ENCODE peak calls at places on chromosomes 12 and 14, in nine cellular contexts. Z is GM04503; C is HT1080; A is mucosa of descending colon; M is T-cell; Q is neural progenitor cell; V is nephron progenitor cell; I is activated CD8-positive, alpha-beta memory T cell treated with anti-CD3 and anti-CD28 coated beads for 24 hours; H is left cardiac atrium. B is an unnamed sample.

GRCh38 chr14:50559990-50560928 is at the start of gene ATL1:
- DNase-seq in A (peak; percentile 57), Z (peak; percentile 21), M (peak; percentile 23), Q (peak; percentile 89), I (peak; percentile 75), C (peak; percentile 46), V (peak; percentile 78), H (peak; percentile 77), B (peak; percentile 15)

GRCh38 chr14:105019861-105020814 is 745 bp downstream of the CDCA4 start:
- DNase-seq in Z (no peak), Q (peak; percentile 73), V (peak; percentile 70), H (no peak), C (no peak), M (peak; percentile 52), I (peak; percentile 86), A (peak; percentile 41), B (no peak)

GRCh38 chr12:77388611-77389265 is 323.4 kb upstream of the E2F7 start:
- DNase-seq in V (no peak), Z (no peak), M (no peak), A (no peak), Q (no peak), H (no peak), C (peak; percentile 41), I (no peak), B (no peak)

GRCh38 chr12:9725471-9725870 is 7.4 kb downstream of the CLECL1 start:
- DNase-seq in I (no peak), V (no peak), H (no peak), M (no peak), Q (no peak), C (no peak), Z (no peak), A (no peak), B (no peak)

GRCh38 chr12:106986135-106986534 is 811 bp downstream of the MTERF2 start:
- DNase-seq in M (no peak), Z (no peak), Q (no peak), I (no peak), H (no peak), V (no peak), C (no peak), A (no peak), B (no peak)

GRCh38 chr12:46843811-46844210 is 18.0 kb upstream of the SLC38A4 start:
- DNase-seq in M (no peak), Q (no peak), V (no peak), H (no peak), A (no peak), I (no peak), C (no peak), Z (peak; percentile 50), B (peak; percentile 46)

GRCh38 chr14:45212231-45212630 is 40.8 kb downstream of the MIS18BP1 start:
- DNase-seq in M (no peak), Z (no peak), V (no peak), Q (no peak), I (no peak), A (no peak), H (no peak), C (no peak), B (no peak)

GRCh38 chr14:79062226-79062625 is 892.1 kb downstream of the NRXN3 start:
- DNase-seq in A (no peak), Z (no peak), V (no peak), M (no peak), C (no peak), Q (peak; percentile 13), H (no peak), I (no peak), B (no peak)

GRCh38 chr12:116604151-116604550 is 45.0 kb downstream of the MAP1LC3B2 start:
- DNase-seq in Q (no peak), C (no peak), A (no peak), I (no peak), M (no peak), H (no peak), V (no peak), Z (no peak), B (no peak)

GRCh38 chr12:51181558-51181957 is 8.6 kb upstream of the TFCP2 start:
- DNase-seq in H (no peak), C (no peak), I (no peak), Z (no peak), Q (no peak), M (no peak), A (no peak), V (no peak), B (no peak)

GRCh38 chr12:64675795-64676194 is 65.5 kb downstream of the RASSF3 start:
- DNase-seq in Z (no peak), M (no peak), C (peak; percentile 94), V (no peak), I (no peak), Q (no peak), A (peak; percentile 54), H (peak; percentile 70), B (peak; percentile 72)

GRCh38 chr12:132824053-132824452 is 4.6 kb downstream of the GOLGA3 start:
- DNase-seq in H (no peak), A (no peak), I (no peak), C (no peak), V (no peak), M (no peak), Q (no peak), Z (no peak), B (peak; percentile 6)

GRCh38 chr14:49634547-49635334 is at the start of gene DNAAF2:
- DNase-seq in A (peak; percentile 75), V (peak; percentile 73), H (peak; percentile 58), Z (no peak), I (peak; percentile 86), Q (peak; percentile 87), C (peak; percentile 48), M (peak; percentile 50), B (peak; percentile 45)

GRCh38 chr14:69471916-69472315 is 12.6 kb upstream of the PLEKHD1 start:
- DNase-seq in A (no peak), Z (no peak), I (no peak), V (no peak), C (no peak), M (no peak), Q (no peak), H (no peak), B (no peak)

GRCh38 chr12:106302401-106303201 is at the start of gene TCP11L2:
- DNase-seq in C (peak; percentile 55), M (peak; percentile 89), A (peak; percentile 94), I (peak; percentile 96), H (peak; percentile 90), Z (no peak), Q (peak; percentile 91), V (peak; percentile 94), B (peak; percentile 63)

GRCh38 chr14:81062816-81063215 is 107.4 kb downstream of the TSHR start:
- DNase-seq in Z (no peak), V (peak; percentile 3), C (peak; percentile 21), H (no peak), A (no peak), I (no peak), Q (peak; percentile 55), M (no peak), B (no peak)

GRCh38 chr14:61179061-61179675 is 102.0 kb downstream of the TMEM30B start:
- DNase-seq in C (peak; percentile 58), Q (no peak), M (no peak), I (no peak), Z (no peak), H (no peak), A (no peak), V (no peak), B (no peak)

GRCh38 chr14:69527635-69528034 is 43.1 kb downstream of the PLEKHD1 start:
- DNase-seq in H (no peak), A (no peak), I (no peak), Z (no peak), Q (no peak), C (no peak), M (no peak), V (no peak), B (no peak)

GRCh38 chr12:120115692-120116442 is 686 bp downstream of the RAB35 start:
- DNase-seq in H (peak; percentile 50), V (no peak), C (peak; percentile 39), I (peak; percentile 70), Q (no peak), M (no peak), A (peak; percentile 56), Z (no peak), B (peak; percentile 36)

GRCh38 chr12:57479376-57480115 is at the start of gene ARHGAP9:
- DNase-seq in I (peak; percentile 82), V (no peak), C (peak; percentile 75), A (no peak), M (peak; percentile 65), Z (no peak), Q (no peak), H (no peak), B (peak; percentile 31)

GRCh38 chr14:65251213-65251612 is 148.9 kb upstream of the MAX start:
- DNase-seq in H (no peak), C (peak; percentile 84), Q (no peak), I (no peak), M (no peak), Z (peak; percentile 99), A (no peak), V (no peak), B (peak; percentile 47)

GRCh38 chr14:52948836-52949235 is 2.0 kb downstream of the FERMT2 start:
- DNase-seq in M (no peak), V (no peak), Z (no peak), H (no peak), C (no peak), Q (peak; percentile 25), A (no peak), I (no peak), B (no peak)

GRCh38 chr12:93760275-93760875 is 83.2 kb downstream of the CRADD start:
- DNase-seq in M (no peak), I (no peak), C (no peak), H (no peak), V (no peak), A (no peak), Q (no peak), Z (no peak), B (no peak)

GRCh38 chr14:101123639-101124525 is 220.4 kb upstream of the RTL1 start:
- DNase-seq in Z (no peak), A (no peak), Q (no peak), M (no peak), C (no peak), H (no peak), V (no peak), I (peak; percentile 32), B (no peak)

GRCh38 chr12:11545438-11546330 is 103.8 kb upstream of the ETV6 start:
- DNase-seq in V (no peak), M (peak; percentile 59), Z (no peak), Q (no peak), I (peak; percentile 75), H (no peak), A (no peak), C (peak; percentile 39), B (no peak)

B was measured in NCI-H226.